ENCODE peak calls at places on chromosomes 12 and 14, in four cellular contexts. Q is K562, A is GM12878, R is HepG2. G is an unnamed sample.

GRCh38 chr14:100790785-100791667 is 34.9 kb upstream of the MEG3 start:
- DNase-seq in Q (peak; percentile 80), A (no peak), R (no peak), G (no peak)

GRCh38 chr12:30847259-30847658 is 79.3 kb upstream of the TSPAN11 start:
- DNase-seq in Q (peak; percentile 40), A (peak; percentile 28), R (peak; percentile 66), G (peak; percentile 86)

GRCh38 chr14:103803661-103804060 is 43.7 kb downstream of the PPP1R13B start:
- DNase-seq in Q (no peak), A (no peak), R (no peak), G (no peak)

GRCh38 chr14:32010561-32011188 is 66.4 kb upstream of the ARHGAP5 start:
- DNase-seq in Q (peak; percentile 39), A (no peak), R (peak; percentile 92), G (no peak)

GRCh38 chr14:77219591-77219990 is 38.0 kb downstream of the TMEM63C start:
- DNase-seq in Q (no peak), A (no peak), R (no peak), G (no peak)

GRCh38 chr14:105364100-105364708 is 34.1 kb upstream of the TEX22 start:
- DNase-seq in Q (peak; percentile 81), A (no peak), R (no peak), G (no peak)

GRCh38 chr12:121214171-121214777 is 4.3 kb downstream of the P2RX4 start:
- DNase-seq in Q (peak; percentile 1), A (no peak), R (no peak), G (no peak)

GRCh38 chr12:88925370-88925915 is 345.2 kb upstream of the KITLG start:
- DNase-seq in Q (no peak), A (no peak), R (no peak), G (no peak)

GRCh38 chr12:39272934-39273770 is 169.8 kb downstream of the KIF21A start:
- DNase-seq in Q (peak; percentile 47), A (no peak), R (peak; percentile 24), G (peak; percentile 70)

GRCh38 chr12:122859303-122860051 is 24.2 kb downstream of the HIP1R start:
- DNase-seq in Q (no peak), A (no peak), R (no peak), G (no peak)

GRCh38 chr14:88516742-88517418 is 37.9 kb downstream of the PTPN21 start:
- DNase-seq in Q (no peak), A (no peak), R (peak; percentile 52), G (no peak)

GRCh38 chr14:88559852-88560251 is 3.0 kb upstream of the ZC3H14 start:
- DNase-seq in Q (no peak), A (no peak), R (peak; percentile 53), G (peak; percentile 43)

GRCh38 chr12:77993658-77994057 is 163.0 kb downstream of the NAV3 start:
- DNase-seq in Q (no peak), A (no peak), R (no peak), G (no peak)

GRCh38 chr14:76376001-76376404 is at the start of gene ESRRB:
- DNase-seq in Q (no peak), A (no peak), R (no peak), G (peak; percentile 84)

GRCh38 chr12:18430425-18431048 is 169.2 kb downstream of the PIK3C2G start:
- DNase-seq in Q (peak; percentile 23), A (no peak), R (peak; percentile 24), G (peak; percentile 78)

GRCh38 chr14:100239200-100239839 is 376 bp downstream of the YY1 start:
- DNase-seq in Q (peak; percentile 14), A (no peak), R (no peak), G (no peak)

GRCh38 chr12:97639702-97640101 is 177.1 kb downstream of the RMST start:
- DNase-seq in Q (no peak), A (no peak), R (peak; percentile 7), G (peak; percentile 17)

GRCh38 chr14:59427653-59428578 is 37.3 kb downstream of the GPR135 start:
- DNase-seq in Q (no peak), A (no peak), R (no peak), G (no peak)

GRCh38 chr12:132117558-132117875 is 26.6 kb downstream of the DDX51 start:
- DNase-seq in Q (peak; percentile 38), A (no peak), R (no peak), G (peak; percentile 65)

GRCh38 chr12:12244341-12244740 is 22.5 kb downstream of the LRP6 start:
- DNase-seq in Q (no peak), A (no peak), R (no peak), G (no peak)

GRCh38 chr14:90140298-90140955 is 78.6 kb downstream of the KCNK13 start:
- DNase-seq in Q (no peak), A (no peak), R (no peak), G (peak; percentile 11)

GRCh38 chr14:95998656-95999055 is 40.5 kb upstream of the C14orf132 start:
- DNase-seq in Q (no peak), A (no peak), R (no peak), G (no peak)

GRCh38 chr12:57628280-57629191 is 4.5 kb downstream of the B4GALNT1 start:
- DNase-seq in Q (no peak), A (no peak), R (no peak), G (no peak)

GRCh38 chr12:116137318-116137717 is 140.2 kb downstream of the MED13L start:
- DNase-seq in Q (no peak), A (no peak), R (no peak), G (no peak)

GRCh38 chr12:116133609-116134214 is 143.8 kb downstream of the MED13L start:
- DNase-seq in Q (no peak), A (no peak), R (no peak), G (no peak)

GRCh38 chr12:116133149-116133548 is 144.3 kb downstream of the MED13L start:
- DNase-seq in Q (no peak), A (no peak), R (peak; percentile 78), G (no peak)

GRCh38 chr12:116136340-116136739 is 141.2 kb downstream of the MED13L start:
- DNase-seq in Q (no peak), A (no peak), R (no peak), G (no peak)

GRCh38 chr12:116135209-116135930 is 142.1 kb downstream of the MED13L start:
- DNase-seq in Q (no peak), A (no peak), R (peak; percentile 28), G (no peak)
- H3K79me2 ChIP-seq in Q (peaks cover 94% of the 10 kb centered on the region), A (no peaks in the 10 kb centered on the region), R (peaks cover 38% of the 10 kb centered on the region), G (peaks cover 89% of the 10 kb centered on the region)

GRCh38 chr12:125072496-125072895 is 7.3 kb downstream of the AACS start:
- DNase-seq in Q (no peak), A (no peak), R (no peak), G (no peak)
- TF ChIP-seq JUNB in Q (no peak), A (no peak), R (no peak), G (no peak)

GRCh38 chr12:26195641-26196423 is 459 bp downstream of the SSPN start:
- DNase-seq in Q (no peak), A (no peak), R (no peak), G (peak; percentile 65)
- H2AFZ ChIP-seq in Q (no peak overlapping the region), A (peak overlapping the region; percentile 59), R (no peak overlapping the region), G (peak overlapping the region; percentile 98)

GRCh38 chr12:65907465-65907864 is 83.2 kb downstream of the HMGA2 start:
- DNase-seq in Q (no peak), A (no peak), R (no peak), G (no peak)
- H3K79me2 ChIP-seq in Q (no peaks in the 10 kb centered on the region), A (no peaks in the 10 kb centered on the region), R (peaks cover 36% of the 10 kb centered on the region), G (peaks cover 9% of the 10 kb centered on the region)

GRCh38 chr14:55609681-55610080 is 29.7 kb downstream of the KTN1 start:
- DNase-seq in Q (no peak), A (no peak), R (peak; percentile 13), G (peak; percentile 56)
- TF ChIP-seq JUNB in Q (no peak), A (no peak), R (no peak), G (no peak)

DNA sequence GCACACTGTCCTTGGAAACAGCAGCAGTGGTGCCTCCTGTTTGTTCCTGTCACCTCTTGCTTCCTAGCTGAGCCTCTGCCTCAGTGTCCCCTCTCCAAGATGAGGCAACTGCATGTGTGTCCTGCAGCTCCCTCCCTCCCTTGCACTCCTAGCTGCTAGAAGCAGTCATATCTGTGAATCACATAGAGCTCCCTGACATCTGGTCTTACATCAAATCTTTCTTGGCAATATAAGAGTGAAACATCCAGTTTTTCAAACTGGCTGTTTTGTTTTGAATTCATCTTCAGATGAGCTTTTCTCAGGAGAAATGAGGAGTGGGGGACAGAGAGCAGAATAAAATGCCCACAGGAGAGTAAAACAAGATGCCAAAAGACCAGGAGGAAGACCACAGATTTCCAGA is 103.7 kb downstream of the VCPKMT start:
- DNase-seq in Q (no peak), A (no peak), R (no peak), G (no peak)
- H2AFZ ChIP-seq in Q (no peak overlapping the region), A (no peak overlapping the region), R (no peak overlapping the region), G (peak overlapping the region; percentile 47)

G was measured in GM23338.